ENCODE peak calls at places on chromosome 4, in eight cellular contexts. J is posterior cingulate gyrus; O is NCI-H1092; T is effector memory CD4-positive, alpha-beta T cell; R is activated gamma-delta T cell treated with Interleukin-2 at 50 U/mL for 16 hours; C is lung; N is SIG-M5; G is suprapubic skin. W is an unnamed sample.
A peak's percentile ranks its signal among the peaks of the same experiment; 100 is the strongest.

GRCh38 chr4:9898596-9899345 is 117.3 kb downstream of the DRD5 start:
- DNase-seq in O (no peak), T (no peak), N (no peak), C (peak; percentile 41), G (no peak), J (no peak), R (no peak), W (no peak)

GRCh38 chr4:2893772-2894171 is 50.1 kb downstream of the ADD1 start:
- DNase-seq in G (no peak), R (no peak), J (no peak), O (no peak), C (no peak), N (no peak), T (no peak), W (no peak)

GRCh38 chr4:108433832-108434231 is 186.5 kb upstream of the RPL34 start:
- DNase-seq in C (no peak), O (no peak), T (no peak), N (no peak), R (peak; percentile 20), J (no peak), G (no peak), W (no peak)

GRCh38 chr4:190016369-190017289 is 10.4 kb downstream of the FRG2 start:
- DNase-seq in R (no peak), N (no peak), O (no peak), C (no peak), G (no peak), J (no peak), T (no peak), W (no peak)

GRCh38 chr4:141636077-141636770 is at the start of gene IL15:
- DNase-seq in C (peak; percentile 74), G (peak; percentile 74), R (peak; percentile 52), T (peak; percentile 61), J (peak; percentile 15), N (no peak), O (no peak), W (no peak)

GRCh38 chr4:115053313-115053712 is 60.1 kb downstream of the NDST4 start:
- DNase-seq in C (no peak), O (no peak), R (no peak), T (no peak), J (no peak), G (no peak), N (no peak), W (no peak)

GRCh38 chr4:186297013-186297645 is 31.1 kb downstream of the F11 start:
- DNase-seq in N (no peak), J (no peak), R (no peak), G (no peak), C (no peak), T (no peak), O (peak; percentile 3), W (no peak)

GRCh38 chr4:176840166-176840565 is 47.4 kb upstream of the VEGFC start:
- DNase-seq in T (no peak), O (no peak), G (no peak), N (no peak), R (no peak), J (no peak), C (no peak), W (no peak)

GRCh38 chr4:145168578-145169187 is 11.7 kb downstream of the OTUD4 start:
- DNase-seq in O (no peak), G (no peak), N (no peak), T (no peak), J (no peak), C (no peak), R (no peak), W (no peak)

GRCh38 chr4:119748853-119749252 is 120.2 kb upstream of the PDE5A start:
- DNase-seq in C (no peak), N (no peak), G (no peak), R (no peak), J (no peak), O (no peak), T (no peak), W (no peak)

GRCh38 chr4:52051213-52051614 is at the start of gene SPATA18:
- DNase-seq in G (peak; percentile 62), N (no peak), O (no peak), J (no peak), C (no peak), T (no peak), R (no peak), W (no peak)

GRCh38 chr4:169250796-169251195 is 20.0 kb downstream of the SH3RF1 start:
- DNase-seq in O (no peak), G (no peak), T (no peak), R (no peak), J (no peak), N (no peak), C (no peak), W (no peak)

GRCh38 chr4:20017035-20017434 is 234.7 kb upstream of the SLIT2 start:
- DNase-seq in T (no peak), G (no peak), C (no peak), J (no peak), N (no peak), O (no peak), R (no peak), W (no peak)

GRCh38 chr4:179585761-179586160 is 2143.5 kb upstream of the AGA start:
- DNase-seq in C (no peak), N (no peak), O (no peak), R (no peak), J (no peak), T (no peak), G (no peak), W (no peak)

GRCh38 chr4:166146806-166147540 is 273.9 kb downstream of the TLL1 start:
- DNase-seq in R (no peak), G (no peak), O (no peak), T (no peak), J (no peak), C (no peak), N (no peak), W (no peak)

GRCh38 chr4:151808120-151808529 is 47.3 kb upstream of the GATB start:
- DNase-seq in G (no peak), N (no peak), T (no peak), R (no peak), J (no peak), C (no peak), O (no peak), W (no peak)

GRCh38 chr4:151297170-151297569 is 20.2 kb downstream of the PRSS48 start:
- DNase-seq in T (no peak), N (no peak), G (no peak), C (no peak), R (no peak), J (no peak), O (no peak), W (no peak)

GRCh38 chr4:16000708-16001483 is 37.9 kb upstream of the FGFBP2 start:
- DNase-seq in N (no peak), T (no peak), O (no peak), J (no peak), R (no peak), C (no peak), G (no peak), W (no peak)